ENCODE peak calls at places on chromosome 14, in five cellular contexts. One of them, this sample, is unnamed.

GRCh38 chr14:61331992-61332657 is 10.7 kb downstream of the PRKCH start:
- DNase-seq in lower lobe of right lung: no peak
- DNase-seq in cardiac fibroblast: no peak
- DNase-seq in fibroblast of lung: no peak
- DNase-seq in A549: no peak
- DNase-seq in this sample: no peak

GRCh38 chr14:59831121-59831730 is 39.4 kb downstream of the RTN1 start:
- DNase-seq in cardiac fibroblast: no peak
- DNase-seq in A549: no peak
- DNase-seq in fibroblast of lung: peak
- DNase-seq in lower lobe of right lung: no peak
- DNase-seq in this sample: no peak

GRCh38 chr14:95478818-95479217 is 37.6 kb downstream of the SYNE3 start:
- DNase-seq in cardiac fibroblast: no peak
- DNase-seq in fibroblast of lung: no peak
- DNase-seq in lower lobe of right lung: no peak
- DNase-seq in A549: no peak
- DNase-seq in this sample: no peak

GRCh38 chr14:56217380-56218045 is 99.3 kb downstream of the PELI2 start:
- DNase-seq in lower lobe of right lung: no peak
- DNase-seq in A549: no peak
- DNase-seq in cardiac fibroblast: peak
- DNase-seq in fibroblast of lung: no peak
- DNase-seq in this sample: no peak

GRCh38 chr14:60658909-60659585 is 9.8 kb upstream of the SIX1 start:
- DNase-seq in cardiac fibroblast: peak
- DNase-seq in A549: no peak
- DNase-seq in fibroblast of lung: no peak
- DNase-seq in lower lobe of right lung: no peak
- DNase-seq in this sample: peak

GRCh38 chr14:68548194-68549056 is 244.4 kb downstream of the ZFP36L1 start:
- DNase-seq in lower lobe of right lung: peak
- DNase-seq in fibroblast of lung: peak
- DNase-seq in A549: peak
- DNase-seq in cardiac fibroblast: peak
- DNase-seq in this sample: peak

GRCh38 chr14:88748288-88748687 is 44.5 kb downstream of the EML5 start:
- DNase-seq in cardiac fibroblast: no peak
- DNase-seq in lower lobe of right lung: no peak
- DNase-seq in A549: no peak
- DNase-seq in fibroblast of lung: no peak
- DNase-seq in this sample: no peak

GRCh38 chr14:77128414-77128891 is 13.1 kb downstream of the ZDHHC22 start:
- DNase-seq in lower lobe of right lung: no peak
- DNase-seq in A549: no peak
- DNase-seq in fibroblast of lung: peak
- DNase-seq in cardiac fibroblast: peak
- DNase-seq in this sample: peak

GRCh38 chr14:65555358-65555757 is 142.8 kb downstream of the FUT8 start:
- DNase-seq in A549: no peak
- DNase-seq in cardiac fibroblast: no peak
- DNase-seq in lower lobe of right lung: no peak
- DNase-seq in fibroblast of lung: no peak
- DNase-seq in this sample: no peak

GRCh38 chr14:58297412-58297761 is 968 bp upstream of the ARID4A start:
- DNase-seq in fibroblast of lung: no peak
- DNase-seq in A549: peak
- DNase-seq in cardiac fibroblast: no peak
- DNase-seq in lower lobe of right lung: peak
- DNase-seq in this sample: no peak

GRCh38 chr14:55458800-55459577 is 18.6 kb upstream of the TBPL2 start:
- DNase-seq in cardiac fibroblast: peak
- DNase-seq in fibroblast of lung: peak
- DNase-seq in A549: no peak
- DNase-seq in lower lobe of right lung: no peak
- DNase-seq in this sample: peak

GRCh38 chr14:52094871-52095270 is 26.0 kb upstream of the NID2 start:
- DNase-seq in A549: no peak
- DNase-seq in lower lobe of right lung: no peak
- DNase-seq in cardiac fibroblast: no peak
- DNase-seq in fibroblast of lung: no peak
- DNase-seq in this sample: peak

GRCh38 chr14:30440986-30441385 is 118.0 kb upstream of the G2E3 start:
- DNase-seq in fibroblast of lung: no peak
- DNase-seq in cardiac fibroblast: no peak
- DNase-seq in lower lobe of right lung: no peak
- DNase-seq in A549: no peak
- DNase-seq in this sample: peak

GRCh38 chr14:70784886-70785285 is 24.4 kb downstream of the MAP3K9 start:
- DNase-seq in cardiac fibroblast: no peak
- DNase-seq in lower lobe of right lung: no peak
- DNase-seq in A549: no peak
- DNase-seq in fibroblast of lung: no peak
- DNase-seq in this sample: no peak

GRCh38 chr14:63800083-63800482 is 52.7 kb upstream of the SYNE2 start:
- DNase-seq in cardiac fibroblast: no peak
- DNase-seq in fibroblast of lung: no peak
- DNase-seq in lower lobe of right lung: no peak
- DNase-seq in A549: no peak
- DNase-seq in this sample: no peak

DNA sequence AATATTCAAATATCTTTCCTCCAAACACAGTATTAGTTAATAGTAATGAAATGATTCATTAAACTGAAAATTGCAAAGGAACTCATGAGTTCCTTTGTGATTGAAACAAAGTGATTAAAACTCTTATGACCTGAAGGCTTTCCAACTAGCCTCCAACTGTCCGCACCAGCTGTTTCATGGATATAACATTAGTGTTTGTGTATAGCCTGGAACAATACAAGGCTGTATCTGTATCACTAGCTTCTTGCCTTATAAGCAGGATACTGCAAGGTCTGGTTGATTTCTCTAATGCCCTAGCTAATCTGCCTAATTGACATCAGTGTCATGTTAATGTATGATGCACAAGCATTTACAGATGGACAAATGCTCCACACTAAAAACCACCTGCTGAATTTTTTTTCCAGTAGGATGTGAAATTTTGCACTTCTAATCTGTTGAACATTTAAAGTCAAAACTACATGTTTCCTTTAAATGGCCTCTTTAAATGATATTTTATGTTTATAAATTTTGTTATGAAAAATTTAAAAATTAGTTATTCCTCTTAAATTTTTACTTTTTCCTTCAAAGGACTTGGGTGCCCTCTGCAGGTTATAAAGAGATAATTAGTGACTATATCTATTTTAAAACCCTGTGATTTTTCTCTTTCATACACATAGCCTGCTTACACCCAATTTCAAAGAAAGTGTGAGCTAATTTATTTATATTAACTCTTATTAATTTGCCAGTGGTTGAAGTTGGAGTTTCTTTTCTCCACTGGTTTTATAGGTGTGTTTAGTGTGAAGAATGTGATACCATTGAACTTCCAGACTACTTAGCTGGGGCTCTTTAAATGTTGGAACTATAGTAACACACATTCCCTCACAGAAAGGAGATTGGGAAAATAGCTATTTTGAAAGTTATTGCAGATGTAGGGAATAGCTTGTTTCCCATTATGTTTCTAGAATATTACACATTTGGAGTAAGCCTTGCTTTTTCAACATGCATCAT is 25.4 kb downstream of the AP5M1 start:
- DNase-seq in cardiac fibroblast: peak
- DNase-seq in A549: no peak
- DNase-seq in fibroblast of lung: peak
- DNase-seq in lower lobe of right lung: no peak
- DNase-seq in this sample: peak
- TF ChIP-seq CTCF in cardiac fibroblast: peak
- TF ChIP-seq CTCF in A549: peak
- TF ChIP-seq CTCF in fibroblast of lung: no peak
- TF ChIP-seq CTCF in lower lobe of right lung: peak
- TF ChIP-seq CTCF in this sample: peak

GRCh38 chr14:102333795-102334415 is 14.4 kb downstream of the ZNF839 start:
- DNase-seq in cardiac fibroblast: no peak
- DNase-seq in A549: no peak
- DNase-seq in fibroblast of lung: no peak
- DNase-seq in lower lobe of right lung: no peak
- DNase-seq in this sample: no peak
- H3K4me3 ChIP-seq in cardiac fibroblast: no peak
- H3K4me3 ChIP-seq in A549: no peak
- H3K4me3 ChIP-seq in fibroblast of lung: no peak
- H3K4me3 ChIP-seq in lower lobe of right lung: no peak
- H3K4me3 ChIP-seq in this sample: no peak

GRCh38 chr14:106455026-106455425 is 928.6 kb downstream of the TMEM121 start:
- DNase-seq in lower lobe of right lung: no peak
- DNase-seq in fibroblast of lung: no peak
- DNase-seq in cardiac fibroblast: no peak
- DNase-seq in A549: no peak
- DNase-seq in this sample: no peak

GRCh38 chr14:106460916-106461315 is 934.5 kb downstream of the TMEM121 start:
- DNase-seq in lower lobe of right lung: no peak
- DNase-seq in fibroblast of lung: no peak
- DNase-seq in cardiac fibroblast: no peak
- DNase-seq in A549: no peak
- DNase-seq in this sample: no peak

GRCh38 chr14:106459971-106460730 is 933.8 kb downstream of the TMEM121 start:
- DNase-seq in lower lobe of right lung: no peak
- DNase-seq in A549: peak
- DNase-seq in fibroblast of lung: no peak
- DNase-seq in cardiac fibroblast: no peak
- DNase-seq in this sample: no peak
- TF ChIP-seq CTCF in lower lobe of right lung: peak
- TF ChIP-seq CTCF in A549: no peak
- TF ChIP-seq CTCF in fibroblast of lung: no peak
- TF ChIP-seq CTCF in cardiac fibroblast: no peak
- TF ChIP-seq CTCF in this sample: no peak

GRCh38 chr14:98243332-98243731 is 1028.7 kb downstream of the BCL11B start:
- DNase-seq in A549: no peak
- DNase-seq in lower lobe of right lung: no peak
- DNase-seq in cardiac fibroblast: no peak
- DNase-seq in fibroblast of lung: no peak
- DNase-seq in this sample: no peak
- H3K4me3 ChIP-seq in A549: no peak
- H3K4me3 ChIP-seq in lower lobe of right lung: no peak
- H3K4me3 ChIP-seq in cardiac fibroblast: no peak
- H3K4me3 ChIP-seq in fibroblast of lung: no peak
- H3K4me3 ChIP-seq in this sample: no peak

GRCh38 chr14:75025082-75025481 is 22.4 kb downstream of the EIF2B2 start:
- DNase-seq in lower lobe of right lung: no peak
- DNase-seq in cardiac fibroblast: peak
- DNase-seq in fibroblast of lung: peak
- DNase-seq in A549: no peak
- DNase-seq in this sample: no peak

GRCh38 chr14:75025876-75026275 is 23.2 kb downstream of the EIF2B2 start:
- DNase-seq in A549: no peak
- DNase-seq in cardiac fibroblast: no peak
- DNase-seq in lower lobe of right lung: no peak
- DNase-seq in fibroblast of lung: no peak
- DNase-seq in this sample: no peak

GRCh38 chr14:75023108-75023507 is 20.4 kb downstream of the EIF2B2 start:
- DNase-seq in cardiac fibroblast: peak
- DNase-seq in A549: no peak
- DNase-seq in fibroblast of lung: no peak
- DNase-seq in lower lobe of right lung: no peak
- DNase-seq in this sample: no peak

GRCh38 chr14:75018684-75019083 is 16.0 kb downstream of the EIF2B2 start:
- DNase-seq in lower lobe of right lung: no peak
- DNase-seq in cardiac fibroblast: no peak
- DNase-seq in A549: no peak
- DNase-seq in fibroblast of lung: no peak
- DNase-seq in this sample: no peak

DNA sequence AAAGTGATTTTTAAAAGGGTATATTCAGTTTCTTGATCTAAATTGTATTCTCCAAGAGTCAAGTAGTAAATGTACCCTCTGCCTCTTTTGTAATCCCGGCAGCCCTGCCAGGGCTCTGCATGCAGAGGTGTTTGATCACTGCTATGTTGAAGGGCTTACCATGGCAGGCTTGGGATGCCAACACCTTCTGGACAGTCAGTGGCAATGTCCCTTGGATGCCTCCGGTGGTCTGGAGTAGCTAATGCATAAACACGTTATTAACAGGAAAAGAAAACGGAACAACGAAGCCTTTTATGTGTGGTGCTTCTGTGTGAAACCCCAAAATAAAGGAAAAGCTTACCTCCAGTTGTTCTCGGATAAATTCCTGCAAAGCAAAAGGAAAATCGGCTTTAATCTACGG is 19.9 kb downstream of the EIF2B2 start:
- DNase-seq in cardiac fibroblast: peak
- DNase-seq in lower lobe of right lung: no peak
- DNase-seq in fibroblast of lung: no peak
- DNase-seq in A549: peak
- DNase-seq in this sample: no peak
- TF ChIP-seq CTCF in cardiac fibroblast: peak
- TF ChIP-seq CTCF in lower lobe of right lung: peak
- TF ChIP-seq CTCF in fibroblast of lung: peak
- TF ChIP-seq CTCF in A549: peak
- TF ChIP-seq CTCF in this sample: peak

GRCh38 chr14:32428875-32429274 is 99.8 kb downstream of the AKAP6 start:
- DNase-seq in A549: no peak
- DNase-seq in lower lobe of right lung: no peak
- DNase-seq in cardiac fibroblast: no peak
- DNase-seq in fibroblast of lung: no peak
- DNase-seq in this sample: no peak
- H3K4me3 ChIP-seq in A549: no peak
- H3K4me3 ChIP-seq in lower lobe of right lung: no peak
- H3K4me3 ChIP-seq in cardiac fibroblast: no peak
- H3K4me3 ChIP-seq in fibroblast of lung: no peak
- H3K4me3 ChIP-seq in this sample: no peak

GRCh38 chr14:74573421-74574091 is 38.5 kb downstream of the LTBP2 start:
- DNase-seq in cardiac fibroblast: no peak
- DNase-seq in fibroblast of lung: peak
- DNase-seq in lower lobe of right lung: peak
- DNase-seq in A549: no peak
- DNase-seq in this sample: no peak
- TF ChIP-seq CTCF in cardiac fibroblast: no peak
- TF ChIP-seq CTCF in fibroblast of lung: no peak
- TF ChIP-seq CTCF in lower lobe of right lung: no peak
- TF ChIP-seq CTCF in A549: no peak
- TF ChIP-seq CTCF in this sample: no peak

This sample was measured in fibroblast of mammary gland.